ENCODE peak calls at places on chromosomes 2 and 18, in nine cellular contexts. R, B, W, H, A, L, I, V and G are unnamed samples.

GRCh38 chr18:35816003-35816402 is 156.5 kb upstream of the RMP24 start:
- DNase-seq in V (no peak), A (no peak), R (no peak), B (no peak), H (no peak), L (no peak), I (no peak), W (no peak), G (no peak)

GRCh38 chr2:46335966-46336436 is 38.8 kb downstream of the EPAS1 start:
- DNase-seq in R (no peak), B (peak), W (no peak), V (peak), I (no peak), L (no peak), H (no peak), A (no peak), G (no peak)

GRCh38 chr2:237726401-237726830 is 72.2 kb upstream of the RBM44 start:
- DNase-seq in H (no peak), A (no peak), V (no peak), B (no peak), W (peak), I (peak), L (peak), R (no peak), G (no peak)

GRCh38 chr2:105926960-105927678 is 182.4 kb downstream of the NCK2 start:
- DNase-seq in B (no peak), V (peak), W (no peak), I (no peak), A (peak), R (no peak), H (no peak), L (no peak), G (no peak)

GRCh38 chr2:145184741-145185671 is 665.1 kb upstream of the ZEB2 start:
- DNase-seq in A (no peak), V (no peak), I (peak), H (no peak), L (peak), R (no peak), W (no peak), B (no peak), G (no peak)

GRCh38 chr2:10790228-10790973 is 22.2 kb downstream of the PDIA6 start:
- DNase-seq in R (no peak), A (no peak), H (no peak), W (no peak), L (no peak), B (no peak), V (no peak), I (no peak), G (no peak)

GRCh38 chr2:96325038-96325883 is at the start of gene ITPRIPL1:
- DNase-seq in B (no peak), H (peak), I (no peak), L (peak), R (peak), W (peak), V (peak), A (no peak), G (peak)

GRCh38 chr2:138922973-138923563 is 142.9 kb upstream of the NXPH2 start:
- DNase-seq in B (no peak), H (no peak), V (no peak), W (no peak), I (no peak), A (no peak), L (peak), R (no peak), G (no peak)

GRCh38 chr2:74333175-74333574 is 10.0 kb downstream of the SLC4A5 start:
- DNase-seq in L (peak), A (no peak), W (peak), B (no peak), I (peak), V (peak), H (peak), R (peak), G (no peak)

GRCh38 chr2:8985561-8986326 is 17.7 kb downstream of the MBOAT2 start:
- DNase-seq in W (no peak), B (no peak), H (no peak), I (peak), V (no peak), A (no peak), R (no peak), L (peak), G (no peak)

GRCh38 chr2:217792611-217793527 is 209.9 kb downstream of the TNS1 start:
- DNase-seq in V (no peak), W (no peak), A (no peak), L (no peak), H (no peak), I (peak), R (peak), B (no peak), G (no peak)

GRCh38 chr2:189086710-189087109 is 92.9 kb downstream of the COL5A2 start:
- DNase-seq in R (no peak), L (peak), A (no peak), I (peak), V (no peak), W (no peak), H (no peak), B (no peak), G (no peak)

GRCh38 chr18:24778810-24779418 is 318.5 kb downstream of the HRH4 start:
- DNase-seq in B (no peak), W (no peak), L (no peak), A (no peak), V (peak), R (no peak), H (no peak), I (no peak), G (no peak)

GRCh38 chr18:73614812-73615211 is 532.8 kb downstream of the FBXO15 start:
- DNase-seq in B (no peak), I (peak), R (no peak), A (no peak), L (peak), V (peak), W (no peak), H (no peak), G (no peak)

GRCh38 chr2:216426938-216427337 is 14.7 kb downstream of the SMARCAL1 start:
- DNase-seq in R (no peak), B (no peak), V (no peak), L (peak), A (no peak), I (peak), H (no peak), W (no peak), G (no peak)

GRCh38 chr2:147399011-147399410 is 445.8 kb upstream of the ACVR2A start:
- DNase-seq in R (no peak), B (no peak), L (no peak), W (no peak), A (no peak), V (no peak), H (no peak), I (no peak), G (no peak)

GRCh38 chr2:27233341-27233740 is 16.2 kb downstream of the CAD start:
- DNase-seq in B (no peak), R (no peak), H (no peak), I (no peak), A (no peak), V (no peak), W (no peak), L (no peak), G (no peak)

GRCh38 chr2:182559623-182560022 is 132.8 kb upstream of the PDE1A start:
- DNase-seq in W (no peak), A (no peak), R (no peak), L (peak), B (no peak), I (peak), H (no peak), V (no peak), G (no peak)

GRCh38 chr2:67544286-67544685 is 147.2 kb downstream of the ETAA1 start:
- DNase-seq in L (no peak), I (no peak), W (no peak), B (no peak), H (no peak), V (no peak), R (no peak), A (no peak), G (no peak)

GRCh38 chr18:2906522-2907458 is 60.0 kb downstream of the EMILIN2 start:
- DNase-seq in I (no peak), H (peak), B (peak), L (no peak), R (peak), V (peak), W (peak), A (no peak), G (peak)
- TF ChIP-seq CTCF in I (peak), H (peak), B (peak), L (peak), R (peak), V (peak), W (no peak), A (no peak), G (no peak)

DNA sequence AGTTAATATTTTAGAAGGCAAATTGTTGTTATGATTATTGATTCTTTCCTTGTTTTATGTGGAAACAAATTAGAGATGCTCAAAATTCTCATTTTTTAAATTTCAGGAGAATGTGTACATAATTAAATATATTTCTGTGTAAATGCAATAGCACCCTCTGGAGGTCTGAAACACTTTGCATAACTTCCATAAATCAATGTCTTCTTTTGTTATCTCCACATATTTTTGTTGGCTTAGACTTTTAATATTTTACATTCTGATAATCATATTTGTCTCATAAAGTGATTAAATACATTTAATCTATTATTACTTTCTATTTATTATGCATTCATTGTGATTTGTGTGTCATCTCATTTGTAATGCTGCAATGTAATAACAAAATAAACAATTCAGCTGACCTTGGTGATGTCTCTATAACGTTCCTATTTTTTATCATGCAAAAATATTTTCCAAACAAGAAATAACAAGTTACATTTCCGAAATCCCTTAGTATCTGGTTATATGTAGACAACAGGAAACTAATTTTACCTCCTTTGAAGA is 201.8 kb upstream of the GALNT5 start:
- DNase-seq in R (no peak), V (peak), H (no peak), I (peak), L (peak), W (no peak), A (no peak), B (no peak), G (no peak)
- TF ChIP-seq CTCF in R (peak), V (peak), H (peak), I (peak), L (peak), W (peak), A (peak), B (no peak), G (no peak)

DNA sequence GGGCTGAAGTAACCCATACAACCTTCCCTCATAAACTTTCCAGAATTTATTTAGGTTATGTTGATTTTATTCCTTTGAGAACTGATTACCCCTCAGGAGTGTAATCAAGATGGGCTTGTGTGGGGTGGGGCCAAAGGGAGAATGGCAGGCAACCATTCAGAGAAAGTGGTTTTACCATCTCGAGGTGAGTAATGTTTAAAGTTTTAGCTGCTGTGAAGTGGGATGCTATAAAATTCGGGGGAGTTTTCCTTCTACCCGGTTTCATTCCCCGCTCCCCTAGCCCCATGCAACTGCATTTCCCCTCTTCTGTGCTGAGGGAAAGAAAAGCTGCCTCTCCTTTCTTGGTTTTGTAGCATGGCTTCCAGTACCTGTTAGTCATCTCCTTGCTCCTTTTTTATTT is 34.7 kb downstream of the MAP4K4 start:
- DNase-seq in H (no peak), I (no peak), R (no peak), W (no peak), V (no peak), A (no peak), L (no peak), B (no peak), G (no peak)
- TF ChIP-seq CTCF in H (no peak), I (no peak), R (no peak), W (no peak), V (no peak), A (no peak), L (no peak), B (no peak), G (no peak)

DNA sequence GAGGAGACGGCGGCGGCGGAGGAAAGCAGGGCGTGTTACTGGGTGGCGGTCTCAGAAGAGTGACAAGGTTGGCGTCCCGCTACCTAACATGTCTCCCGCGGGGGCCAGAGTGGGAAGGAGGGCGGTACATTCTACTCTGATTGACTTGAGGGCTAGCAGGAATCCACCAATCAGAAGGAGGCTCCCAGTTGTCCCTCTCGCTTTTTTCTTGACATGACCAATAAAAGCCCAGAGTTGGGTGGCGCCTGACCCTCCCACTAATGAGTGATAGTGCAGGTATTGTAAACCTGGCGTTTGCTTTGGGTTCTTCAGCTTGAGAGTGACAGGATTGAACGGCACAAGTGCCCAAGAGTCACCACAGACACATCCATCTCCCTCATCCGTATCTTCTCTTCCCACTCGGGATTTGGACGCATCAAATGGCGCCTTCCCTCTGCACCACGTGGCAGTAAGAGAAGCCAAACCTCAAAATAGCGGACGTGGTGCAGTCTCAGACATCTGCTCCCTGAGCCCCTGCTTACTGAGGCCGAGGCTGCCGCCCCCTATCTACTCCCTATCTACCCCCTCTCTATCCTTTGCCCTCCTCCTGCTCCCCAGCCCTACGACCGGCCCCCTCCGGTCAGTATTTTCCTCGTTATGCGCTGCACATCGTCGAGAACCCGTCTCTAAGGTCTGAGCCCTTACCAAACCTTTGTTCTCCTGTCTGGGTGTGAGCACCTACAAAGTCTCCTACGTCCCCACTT is 746 bp upstream of the FAM161A start:
- DNase-seq in I (peak), L (peak), R (peak), A (peak), B (peak), V (peak), W (peak), H (peak), G (peak)
- TF ChIP-seq CTCF in I (no peak), L (no peak), R (peak), A (no peak), B (no peak), V (peak), W (no peak), H (no peak), G (no peak)

DNA sequence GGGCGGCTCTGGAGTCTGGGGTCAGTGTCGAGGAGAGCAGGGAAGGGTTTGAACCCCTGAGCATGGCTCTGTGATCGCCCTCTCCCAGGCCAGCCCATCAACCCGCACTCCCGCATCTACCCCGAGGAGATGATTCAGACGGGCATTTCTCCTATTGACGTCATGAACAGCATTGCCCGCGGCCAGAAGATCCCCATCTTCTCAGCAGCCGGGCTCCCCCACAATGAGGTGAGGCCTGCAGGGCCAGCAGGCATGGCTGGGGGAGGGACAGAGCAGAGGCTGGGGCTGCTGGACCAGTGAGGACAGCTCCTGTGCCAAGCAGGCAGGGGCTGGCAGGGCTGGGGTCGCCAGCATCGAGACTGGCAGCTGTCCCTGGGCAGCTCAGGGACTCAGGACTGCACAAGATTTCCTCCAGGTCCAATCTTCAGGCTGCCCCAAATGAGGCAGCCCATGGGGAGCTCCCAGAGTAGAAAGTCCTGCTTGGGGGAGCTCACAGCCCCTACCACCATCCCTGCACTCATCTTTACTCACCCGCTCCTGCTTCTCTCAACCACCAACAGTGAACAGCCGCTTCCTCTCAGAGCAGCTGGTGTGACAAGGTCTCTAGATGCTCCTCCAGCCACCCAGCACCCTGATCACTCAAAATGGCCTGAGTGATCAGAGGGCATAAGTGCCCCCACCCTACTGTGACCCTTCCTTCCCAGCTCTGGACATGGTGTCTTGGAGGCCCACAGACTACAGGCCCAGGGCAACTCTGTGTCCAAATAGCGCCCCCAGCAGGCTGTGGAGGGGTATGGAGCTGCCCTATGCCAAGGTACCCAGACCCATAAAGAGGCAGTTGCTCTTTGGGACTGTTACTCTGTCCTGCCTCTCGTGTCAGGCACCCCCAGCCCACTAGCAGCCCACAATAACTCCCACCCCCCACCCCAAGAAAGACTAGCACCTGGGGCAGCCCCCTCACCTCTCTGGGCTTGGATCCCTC is 18.3 kb upstream of the ANKRD53 start:
- DNase-seq in V (no peak), B (no peak), L (no peak), W (no peak), R (peak), H (peak), I (no peak), A (no peak), G (no peak)
- TF ChIP-seq CTCF in V (peak), B (no peak), L (peak), W (no peak), R (peak), H (peak), I (no peak), A (no peak), G (no peak)